ENCODE peak calls at places on chromosomes 6 and 20, in six cellular contexts. Y is heart right ventricle; N is left lung; O is central memory CD8-positive, alpha-beta T cell; H is Right ventricle myocardium superior; T is right lobe of liver. J is an unnamed sample.

GRCh38 chr6:134826889-134827737 is 122.8 kb downstream of the ALDH8A1 start:
- ATAC-seq in Y (peak; percentile 68), N (peak; percentile 56), O (no peak), H (peak; percentile 90), T (peak; percentile 78), J (peak; percentile 91)

GRCh38 chr20:19964289-19965263 is 52.6 kb upstream of the NAA20 start:
- ATAC-seq in Y (peak; percentile 57), N (peak; percentile 85), O (no peak), H (peak; percentile 64), T (peak; percentile 92), J (peak; percentile 73)

GRCh38 chr6:134026597-134026996 is 25.8 kb downstream of the SLC2A12 start:
- ATAC-seq in Y (no peak), N (no peak), O (no peak), H (no peak), T (peak; percentile 88), J (peak; percentile 47)

GRCh38 chr20:47336013-47336754 is 20.3 kb downstream of the ZMYND8 start:
- ATAC-seq in Y (peak; percentile 61), N (no peak), O (no peak), H (peak; percentile 56), T (no peak), J (peak; percentile 59)

GRCh38 chr20:22931653-22932052 is 103.5 kb upstream of the SSTR4 start:
- ATAC-seq in Y (no peak), N (no peak), O (no peak), H (no peak), T (peak; percentile 100), J (no peak)

GRCh38 chr6:71582820-71583219 is 294.2 kb downstream of the OGFRL1 start:
- ATAC-seq in Y (no peak), N (no peak), O (no peak), H (no peak), T (no peak), J (no peak)

GRCh38 chr6:165987483-165988305 is 180.0 kb downstream of the TBXT start:
- ATAC-seq in Y (peak; percentile 96), N (peak; percentile 73), O (no peak), H (peak; percentile 92), T (peak; percentile 38), J (no peak)

GRCh38 chr20:45861157-45862075 is 4.0 kb downstream of the ZSWIM3 start:
- ATAC-seq in Y (no peak), N (no peak), O (no peak), H (no peak), T (no peak), J (no peak)

GRCh38 chr20:33386673-33387072 is 14.6 kb downstream of the CDK5RAP1 start:
- ATAC-seq in Y (no peak), N (no peak), O (no peak), H (no peak), T (no peak), J (no peak)

GRCh38 chr6:131761061-131761761 is 46.6 kb upstream of the ENPP1 start:
- ATAC-seq in Y (no peak), N (no peak), O (no peak), H (no peak), T (no peak), J (no peak)

GRCh38 chr6:167543602-167544506 is 219.0 kb downstream of the TTLL2 start:
- ATAC-seq in Y (peak; percentile 75), N (peak; percentile 21), O (no peak), H (peak; percentile 80), T (peak; percentile 36), J (no peak)

J was measured in esophagus mucosa.